ENCODE peak calls at places on chromosomes 11 and 22, in five cellular contexts. N is HFFc6, U is Calu3, H is Caco-2, M is PC-3. F is an unnamed sample.

GRCh38 chr22:33300165-33300564 is 242.0 kb upstream of the SYN3 start:
- DNase-seq in N (no peak), M (no peak), U (no peak), H (no peak), F (no peak)

GRCh38 chr22:17916226-17916889 is 108.0 kb downstream of the MICAL3 start:
- DNase-seq in N (no peak), M (no peak), H (no peak), U (no peak), F (no peak)

GRCh38 chr11:65431452-65432132 is 9.0 kb downstream of the NEAT1 start:
- DNase-seq in U (no peak), N (peak; percentile 27), H (no peak), M (no peak), F (no peak)

GRCh38 chr11:68044145-68044813 is 5.5 kb downstream of the TCIRG1 start:
- DNase-seq in M (no peak), H (peak; percentile 51), N (no peak), U (no peak), F (no peak)

GRCh38 chr11:43377380-43377779 is 18.7 kb downstream of the TTC17 start:
- DNase-seq in H (no peak), M (no peak), N (no peak), U (no peak), F (no peak)

GRCh38 chr11:128334311-128335044 is 252.9 kb downstream of the ETS1 start:
- DNase-seq in H (no peak), M (peak; percentile 96), N (no peak), U (no peak), F (no peak)

GRCh38 chr22:34055525-34056200 is 135.4 kb upstream of the LARGE1 start:
- DNase-seq in M (no peak), U (no peak), N (no peak), H (peak; percentile 61), F (no peak)

GRCh38 chr11:112834277-112834755 is 126.9 kb upstream of the NCAM1 start:
- DNase-seq in M (no peak), H (no peak), U (no peak), N (no peak), F (no peak)

GRCh38 chr11:81220166-81220895 is 1513.3 kb downstream of the FAM181B start:
- DNase-seq in U (no peak), M (no peak), N (no peak), H (no peak), F (no peak)

GRCh38 chr11:66951135-66951534 is 7.0 kb downstream of the PC start:
- DNase-seq in H (no peak), U (no peak), M (no peak), N (no peak), F (no peak)
- TF ChIP-seq CTCF in H (peak; percentile 32), U (no peak), M (peak; percentile 31), N (no peak), F (no peak)

GRCh38 chr11:17735823-17736772 is 1.5 kb downstream of the KCNC1 start:
- DNase-seq in U (no peak), M (no peak), N (no peak), H (peak; percentile 17), F (no peak)
- TF ChIP-seq CTCF in U (no peak), M (no peak), N (peak; percentile 58), H (no peak), F (peak; percentile 31)

DNA sequence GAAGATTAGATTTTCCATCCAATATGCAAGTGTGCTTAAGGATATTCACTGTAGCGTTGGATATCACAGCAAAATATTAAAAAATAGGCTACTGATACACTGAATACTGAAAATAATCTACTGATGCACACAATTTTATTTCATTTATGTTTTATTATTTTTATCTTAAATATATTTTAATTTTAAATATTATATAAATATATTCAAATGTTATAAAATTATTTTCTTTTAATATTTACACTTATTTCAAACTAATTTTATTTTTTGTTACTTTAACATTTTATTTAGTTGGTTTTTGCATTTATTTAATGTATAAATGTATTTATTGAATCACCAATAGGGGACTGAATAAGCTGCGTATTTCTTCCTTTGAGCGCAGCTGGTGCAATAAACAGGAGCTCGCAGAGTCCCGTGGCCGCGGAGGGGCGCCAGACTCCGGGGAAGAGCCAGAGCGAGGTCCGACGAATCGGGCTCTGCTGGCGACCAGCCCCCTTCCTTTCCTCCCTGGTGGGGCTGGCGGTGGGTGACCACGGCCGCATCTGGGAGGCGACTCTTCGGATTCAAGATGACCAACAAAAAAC is 12.2 kb downstream of the MMP3 start:
- DNase-seq in M (no peak), U (peak; percentile 79), N (peak; percentile 73), H (no peak), F (no peak)
- TF ChIP-seq CTCF in M (no peak), U (peak; percentile 57), N (peak; percentile 92), H (no peak), F (peak; percentile 56)

GRCh38 chr22:32127904-32128303 is 31.2 kb downstream of the C22orf42 start:
- DNase-seq in U (no peak), M (no peak), N (no peak), H (no peak), F (no peak)
- TF ChIP-seq CTCF in U (no peak), M (no peak), N (peak; percentile 25), H (peak; percentile 11), F (no peak)

GRCh38 chr11:35126000-35126878 is 12.7 kb upstream of the CD44 start:
- DNase-seq in H (no peak), N (no peak), M (no peak), U (no peak), F (no peak)
- TF ChIP-seq CTCF in H (no peak), N (no peak), M (no peak), U (no peak), F (no peak)

GRCh38 chr22:19970031-19970478 is 28.4 kb upstream of the TXNRD2 start:
- DNase-seq in H (no peak), M (no peak), U (no peak), N (no peak), F (no peak)
- TF ChIP-seq CTCF in H (no peak), M (no peak), U (no peak), N (no peak), F (no peak)

DNA sequence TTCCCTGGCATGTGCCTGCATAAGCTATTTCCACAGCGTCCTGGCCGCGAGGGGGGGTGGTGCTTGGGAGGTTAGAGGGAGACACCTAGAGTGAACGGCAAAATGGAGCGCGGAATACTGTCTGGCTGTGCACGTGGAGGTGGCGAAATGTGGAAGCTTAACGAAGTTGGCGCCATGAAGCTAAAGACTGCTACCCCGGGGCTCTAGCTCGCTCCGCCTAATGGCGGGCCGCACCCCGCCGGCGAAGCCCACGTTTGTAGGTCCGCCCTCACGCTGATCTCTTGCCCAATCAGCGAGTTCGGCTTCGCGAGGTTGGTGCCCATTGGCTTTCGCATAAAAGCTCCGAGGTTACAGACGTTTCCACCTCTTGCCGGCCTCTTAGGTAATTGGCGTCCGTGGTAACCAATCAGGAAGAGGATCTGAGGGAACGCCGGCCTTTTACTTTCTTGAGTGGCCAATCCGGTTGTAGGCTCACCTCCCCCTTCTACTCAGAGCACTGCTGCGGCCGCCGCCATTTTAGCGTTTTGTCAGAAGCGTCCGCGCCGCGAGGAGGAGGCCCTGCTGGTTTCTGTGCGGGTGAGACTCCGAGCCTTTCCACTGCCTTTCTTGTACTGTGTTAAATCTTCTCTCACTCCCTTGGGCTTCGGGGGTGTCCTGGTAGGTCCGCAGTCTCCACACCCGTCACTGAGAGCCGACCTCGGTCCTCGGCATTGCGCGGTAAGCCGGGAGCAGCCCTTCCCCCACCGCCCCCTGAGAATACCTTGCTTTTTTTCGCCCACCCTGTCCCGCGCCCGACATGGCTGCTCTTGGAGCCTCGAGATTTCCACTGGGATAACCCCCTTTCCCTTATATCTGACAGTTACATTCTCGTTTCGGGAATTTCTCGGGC is at the start of gene RBM4:
- DNase-seq in U (peak; percentile 97), M (peak; percentile 100), N (peak; percentile 100), H (peak; percentile 100), F (peak; percentile 100)
- TF ChIP-seq CTCF in U (no peak), M (no peak), N (peak; percentile 48), H (peak; percentile 26), F (peak; percentile 11)

GRCh38 chr11:93704237-93704636 is 37.1 kb downstream of the TAF1D start:
- DNase-seq in N (no peak), M (peak; percentile 48), U (peak; percentile 15), H (no peak), F (no peak)
- TF ChIP-seq CTCF in N (peak; percentile 40), M (peak; percentile 50), U (no peak), H (no peak), F (no peak)

GRCh38 chr11:9613830-9614762 is 40.6 kb downstream of the WEE1 start:
- DNase-seq in H (peak; percentile 95), U (peak; percentile 94), N (peak; percentile 68), M (peak; percentile 81), F (peak; percentile 45)
- TF ChIP-seq CTCF in H (peak; percentile 87), U (peak; percentile 87), N (peak; percentile 86), M (peak; percentile 71), F (peak; percentile 79)

DNA sequence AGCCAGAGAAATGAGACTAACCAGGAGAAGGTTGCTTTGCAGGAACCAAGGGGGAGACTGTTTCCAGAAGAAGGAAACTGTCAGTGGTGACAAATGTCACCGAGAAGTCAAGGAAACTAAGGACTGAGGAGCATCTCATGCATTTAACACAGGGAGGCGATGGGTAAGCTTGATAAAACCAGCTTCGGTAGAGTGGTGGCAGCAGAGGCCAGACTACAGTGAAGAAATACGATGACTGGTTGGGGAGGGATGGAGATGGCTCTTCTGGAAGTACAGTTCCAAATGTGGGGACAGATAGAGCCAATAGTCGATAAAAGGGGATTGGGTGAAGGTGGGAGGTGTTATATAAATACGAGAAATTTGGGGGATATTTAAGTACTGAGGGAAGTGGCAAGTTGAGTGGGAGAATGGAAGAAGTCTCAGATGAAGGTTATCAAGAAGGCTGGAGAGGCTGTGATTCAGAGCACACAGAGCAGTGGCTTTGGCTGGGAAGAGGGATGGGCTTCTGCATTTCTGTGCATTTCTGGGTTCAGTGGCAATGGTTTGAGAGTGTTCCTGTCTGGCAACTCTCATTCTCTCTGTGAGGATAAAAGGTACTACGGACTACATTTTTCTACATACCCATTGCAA is 29.2 kb downstream of the SC5D start:
- DNase-seq in U (peak; percentile 13), M (peak; percentile 76), H (no peak), N (peak; percentile 16), F (no peak)
- TF ChIP-seq CTCF in U (no peak), M (peak; percentile 87), H (peak; percentile 51), N (peak; percentile 57), F (peak; percentile 21)